ENCODE peak calls at places on chromosome 7, in six cellular contexts. One of them, this sample, is unnamed.

GRCh38 chr7:82745117-82745516 is 301.5 kb upstream of the CACNA2D1 start:
- DNase-seq in neuronal stem cell: no peak
- DNase-seq in MM.1S: no peak
- DNase-seq in SK-N-MC: no peak
- DNase-seq in HCT116: no peak
- DNase-seq in H1: no peak
- DNase-seq in this sample: peak

GRCh38 chr7:28096713-28097112 is 83.9 kb downstream of the JAZF1 start:
- DNase-seq in MM.1S: peak
- DNase-seq in HCT116: peak
- DNase-seq in neuronal stem cell: peak
- DNase-seq in SK-N-MC: peak
- DNase-seq in H1: no peak
- DNase-seq in this sample: no peak

GRCh38 chr7:134707663-134708383 is 61.2 kb downstream of the BPGM start:
- DNase-seq in MM.1S: no peak
- DNase-seq in H1: no peak
- DNase-seq in SK-N-MC: no peak
- DNase-seq in HCT116: no peak
- DNase-seq in neuronal stem cell: no peak
- DNase-seq in this sample: no peak

GRCh38 chr7:103914147-103914899 is 75.1 kb downstream of the RELN start:
- DNase-seq in MM.1S: no peak
- DNase-seq in SK-N-MC: no peak
- DNase-seq in neuronal stem cell: no peak
- DNase-seq in H1: no peak
- DNase-seq in HCT116: no peak
- DNase-seq in this sample: no peak

GRCh38 chr7:147182859-147183258 is 1066.3 kb downstream of the CNTNAP2 start:
- DNase-seq in H1: no peak
- DNase-seq in neuronal stem cell: no peak
- DNase-seq in HCT116: no peak
- DNase-seq in MM.1S: no peak
- DNase-seq in SK-N-MC: no peak
- DNase-seq in this sample: no peak

GRCh38 chr7:141731476-141732149 is 6.5 kb upstream of the SSBP1 start:
- DNase-seq in HCT116: no peak
- DNase-seq in neuronal stem cell: no peak
- DNase-seq in H1: no peak
- DNase-seq in SK-N-MC: no peak
- DNase-seq in MM.1S: no peak
- DNase-seq in this sample: no peak

GRCh38 chr7:14233026-14233897 is 243.8 kb upstream of the ETV1 start:
- DNase-seq in neuronal stem cell: no peak
- DNase-seq in SK-N-MC: no peak
- DNase-seq in MM.1S: no peak
- DNase-seq in H1: no peak
- DNase-seq in HCT116: no peak
- DNase-seq in this sample: no peak

GRCh38 chr7:27520828-27521790 is 141.6 kb downstream of the HIBADH start:
- DNase-seq in neuronal stem cell: no peak
- DNase-seq in H1: no peak
- DNase-seq in HCT116: no peak
- DNase-seq in MM.1S: no peak
- DNase-seq in SK-N-MC: no peak
- DNase-seq in this sample: no peak

GRCh38 chr7:150746931-150747330 is 9.7 kb downstream of the GIMAP5 start:
- DNase-seq in HCT116: no peak
- DNase-seq in H1: no peak
- DNase-seq in MM.1S: no peak
- DNase-seq in neuronal stem cell: no peak
- DNase-seq in SK-N-MC: no peak
- DNase-seq in this sample: no peak

GRCh38 chr7:116271980-116272886 is 61.9 kb downstream of the TES start:
- DNase-seq in H1: no peak
- DNase-seq in HCT116: peak
- DNase-seq in neuronal stem cell: no peak
- DNase-seq in SK-N-MC: no peak
- DNase-seq in MM.1S: no peak
- DNase-seq in this sample: no peak

GRCh38 chr7:77866370-77866769 is 67.8 kb downstream of the PHTF2 start:
- DNase-seq in H1: no peak
- DNase-seq in neuronal stem cell: no peak
- DNase-seq in SK-N-MC: no peak
- DNase-seq in HCT116: no peak
- DNase-seq in MM.1S: no peak
- DNase-seq in this sample: no peak

GRCh38 chr7:1526271-1526754 is 4.2 kb upstream of the MAFK start:
- DNase-seq in SK-N-MC: peak
- DNase-seq in H1: no peak
- DNase-seq in neuronal stem cell: no peak
- DNase-seq in MM.1S: no peak
- DNase-seq in HCT116: no peak
- DNase-seq in this sample: no peak

GRCh38 chr7:42625391-42625790 is 286.5 kb downstream of the C7orf25 start:
- DNase-seq in HCT116: no peak
- DNase-seq in neuronal stem cell: no peak
- DNase-seq in SK-N-MC: no peak
- DNase-seq in MM.1S: no peak
- DNase-seq in H1: no peak
- DNase-seq in this sample: no peak

GRCh38 chr7:152128252-152128651 is 102.8 kb downstream of the GALNT11 start:
- DNase-seq in SK-N-MC: no peak
- DNase-seq in MM.1S: no peak
- DNase-seq in neuronal stem cell: no peak
- DNase-seq in H1: no peak
- DNase-seq in HCT116: no peak
- DNase-seq in this sample: no peak

GRCh38 chr7:142352543-142352942 is 94.7 kb upstream of the PRSS58 start:
- DNase-seq in HCT116: no peak
- DNase-seq in MM.1S: no peak
- DNase-seq in H1: no peak
- DNase-seq in SK-N-MC: no peak
- DNase-seq in neuronal stem cell: no peak
- DNase-seq in this sample: no peak

GRCh38 chr7:85234746-85235145 is 47.9 kb upstream of the SEMA3D start:
- DNase-seq in MM.1S: no peak
- DNase-seq in SK-N-MC: no peak
- DNase-seq in H1: no peak
- DNase-seq in neuronal stem cell: no peak
- DNase-seq in HCT116: no peak
- DNase-seq in this sample: no peak

GRCh38 chr7:1460757-1461639 is 1.7 kb upstream of the MICALL2 start:
- DNase-seq in MM.1S: no peak
- DNase-seq in SK-N-MC: no peak
- DNase-seq in HCT116: no peak
- DNase-seq in neuronal stem cell: no peak
- DNase-seq in H1: no peak
- DNase-seq in this sample: no peak

GRCh38 chr7:139505563-139505962 is 17.9 kb upstream of the CLEC2L start:
- DNase-seq in MM.1S: no peak
- DNase-seq in HCT116: peak
- DNase-seq in neuronal stem cell: no peak
- DNase-seq in H1: no peak
- DNase-seq in SK-N-MC: no peak
- DNase-seq in this sample: peak

GRCh38 chr7:73647725-73648592 is 19.7 kb upstream of the VPS37D start:
- DNase-seq in SK-N-MC: no peak
- DNase-seq in neuronal stem cell: no peak
- DNase-seq in HCT116: no peak
- DNase-seq in MM.1S: no peak
- DNase-seq in H1: no peak
- DNase-seq in this sample: no peak

GRCh38 chr7:156950381-156950858 is 908 bp downstream of the NOM1 start:
- DNase-seq in neuronal stem cell: no peak
- DNase-seq in HCT116: no peak
- DNase-seq in MM.1S: no peak
- DNase-seq in SK-N-MC: no peak
- DNase-seq in H1: no peak
- DNase-seq in this sample: no peak

GRCh38 chr7:2886900-2887299 is 42.8 kb upstream of the GNA12 start:
- DNase-seq in MM.1S: peak
- DNase-seq in SK-N-MC: peak
- DNase-seq in neuronal stem cell: peak
- DNase-seq in HCT116: peak
- DNase-seq in H1: no peak
- DNase-seq in this sample: peak

GRCh38 chr7:159098424-159098786 is 46.3 kb downstream of the VIPR2 start:
- DNase-seq in MM.1S: no peak
- DNase-seq in H1: no peak
- DNase-seq in neuronal stem cell: no peak
- DNase-seq in SK-N-MC: no peak
- DNase-seq in HCT116: no peak
- DNase-seq in this sample: peak

GRCh38 chr7:159096736-159097581 is 47.7 kb downstream of the VIPR2 start:
- DNase-seq in HCT116: no peak
- DNase-seq in H1: no peak
- DNase-seq in neuronal stem cell: no peak
- DNase-seq in SK-N-MC: no peak
- DNase-seq in MM.1S: no peak
- DNase-seq in this sample: peak

GRCh38 chr7:159098795-159099194 is 45.9 kb downstream of the VIPR2 start:
- DNase-seq in H1: no peak
- DNase-seq in neuronal stem cell: no peak
- DNase-seq in MM.1S: no peak
- DNase-seq in HCT116: no peak
- DNase-seq in SK-N-MC: no peak
- DNase-seq in this sample: peak

GRCh38 chr7:159099217-159099655 is 45.4 kb downstream of the VIPR2 start:
- DNase-seq in H1: no peak
- DNase-seq in HCT116: no peak
- DNase-seq in neuronal stem cell: no peak
- DNase-seq in SK-N-MC: no peak
- DNase-seq in MM.1S: no peak
- DNase-seq in this sample: peak

GRCh38 chr7:159097661-159098423 is 46.8 kb downstream of the VIPR2 start:
- DNase-seq in MM.1S: no peak
- DNase-seq in HCT116: no peak
- DNase-seq in SK-N-MC: no peak
- DNase-seq in neuronal stem cell: peak
- DNase-seq in H1: no peak
- DNase-seq in this sample: peak
- H3K27ac ChIP-seq in MM.1S: no peak
- H3K27ac ChIP-seq in HCT116: no peak
- H3K27ac ChIP-seq in SK-N-MC: no peak
- H3K27ac ChIP-seq in neuronal stem cell: peak
- H3K27ac ChIP-seq in H1: no peak
- H3K27ac ChIP-seq in this sample: no peak

GRCh38 chr7:129501760-129502707 is at the start of gene SMKR1:
- DNase-seq in H1: no peak
- DNase-seq in HCT116: peak
- DNase-seq in SK-N-MC: no peak
- DNase-seq in MM.1S: peak
- DNase-seq in neuronal stem cell: peak
- DNase-seq in this sample: peak
- H3K9ac ChIP-seq in H1: no peak
- H3K9ac ChIP-seq in HCT116: peak
- H3K9ac ChIP-seq in SK-N-MC: peak
- H3K9ac ChIP-seq in MM.1S: peak
- H3K9ac ChIP-seq in neuronal stem cell: peak
- H3K9ac ChIP-seq in this sample: no peak

DNA sequence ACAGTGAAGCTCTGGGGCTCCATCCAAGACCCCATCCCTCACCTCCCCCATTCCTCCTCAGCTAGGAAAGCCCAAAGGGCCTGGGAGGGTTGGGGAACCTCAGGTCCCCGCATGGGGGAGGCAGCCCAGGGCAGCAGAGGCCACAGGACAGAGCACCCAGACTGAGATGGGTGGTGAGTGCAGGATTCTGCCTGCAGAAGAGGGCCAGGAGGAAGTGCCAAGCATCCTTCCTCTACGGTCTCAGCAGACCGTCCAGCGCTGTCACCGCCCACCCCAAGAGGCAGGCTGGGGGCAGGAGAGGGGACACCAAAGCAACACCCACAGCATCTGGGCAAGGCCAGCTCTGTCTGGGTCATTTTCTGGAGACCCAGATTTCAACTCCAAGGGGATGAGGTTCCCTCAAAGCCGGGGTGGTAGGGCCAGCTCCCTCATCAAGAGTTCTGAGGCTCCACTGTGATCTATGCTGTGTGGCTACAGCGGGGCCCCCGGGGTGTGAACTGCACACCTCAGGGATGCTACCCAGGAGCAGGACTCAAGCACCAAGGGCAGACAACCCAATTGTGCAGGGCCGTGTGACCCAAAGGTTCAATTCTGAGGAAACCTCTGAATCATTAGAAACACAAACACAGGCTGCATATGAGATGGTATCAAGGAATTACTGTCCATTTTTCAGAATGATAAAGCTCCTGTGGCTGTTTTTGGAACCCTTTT is 46.8 kb downstream of the CAMK2B start:
- DNase-seq in neuronal stem cell: no peak
- DNase-seq in MM.1S: no peak
- DNase-seq in H1: no peak
- DNase-seq in SK-N-MC: no peak
- DNase-seq in HCT116: no peak
- DNase-seq in this sample: peak
- H3K27ac ChIP-seq in neuronal stem cell: no peak
- H3K27ac ChIP-seq in MM.1S: no peak
- H3K27ac ChIP-seq in H1: no peak
- H3K27ac ChIP-seq in SK-N-MC: no peak
- H3K27ac ChIP-seq in HCT116: no peak
- H3K27ac ChIP-seq in this sample: no peak

GRCh38 chr7:26369519-26370385 is 78.1 kb downstream of the SNX10 start:
- DNase-seq in SK-N-MC: no peak
- DNase-seq in H1: no peak
- DNase-seq in HCT116: peak
- DNase-seq in MM.1S: peak
- DNase-seq in neuronal stem cell: peak
- DNase-seq in this sample: no peak

GRCh38 chr7:26365897-26366267 is 74.2 kb downstream of the SNX10 start:
- DNase-seq in SK-N-MC: no peak
- DNase-seq in H1: no peak
- DNase-seq in neuronal stem cell: no peak
- DNase-seq in MM.1S: no peak
- DNase-seq in HCT116: no peak
- DNase-seq in this sample: no peak

GRCh38 chr7:26365077-26365896 is 73.6 kb downstream of the SNX10 start:
- DNase-seq in MM.1S: peak
- DNase-seq in SK-N-MC: peak
- DNase-seq in H1: no peak
- DNase-seq in neuronal stem cell: peak
- DNase-seq in HCT116: peak
- DNase-seq in this sample: no peak

GRCh38 chr7:26368542-26368941 is 76.9 kb downstream of the SNX10 start:
- DNase-seq in HCT116: no peak
- DNase-seq in SK-N-MC: no peak
- DNase-seq in neuronal stem cell: no peak
- DNase-seq in MM.1S: no peak
- DNase-seq in H1: no peak
- DNase-seq in this sample: no peak

DNA sequence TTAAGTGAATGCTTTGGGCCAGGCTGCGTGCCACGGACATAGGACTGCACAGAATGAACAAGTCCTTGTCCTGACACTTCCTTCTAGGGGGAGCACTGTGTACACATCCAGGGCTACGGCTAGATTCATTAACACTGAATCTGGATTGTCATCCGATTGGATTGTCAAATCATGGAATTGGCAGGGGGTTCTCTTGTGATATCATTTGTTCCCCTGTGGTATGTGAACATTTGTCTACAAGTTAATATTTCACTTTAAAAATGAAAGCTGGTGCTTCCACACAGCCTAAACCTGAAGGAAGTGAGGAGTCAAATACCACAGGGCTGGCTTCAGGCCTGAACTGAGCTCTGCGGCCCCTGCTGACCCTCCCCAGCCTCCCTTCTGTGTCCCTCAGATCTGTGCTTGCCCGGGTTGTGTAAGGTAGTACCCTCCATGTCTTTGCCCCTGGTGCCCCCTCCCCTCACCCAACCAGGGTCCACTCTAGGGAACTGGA is 75.6 kb downstream of the SNX10 start:
- DNase-seq in HCT116: no peak
- DNase-seq in SK-N-MC: no peak
- DNase-seq in MM.1S: no peak
- DNase-seq in neuronal stem cell: no peak
- DNase-seq in H1: no peak
- DNase-seq in this sample: no peak
- H3K9ac ChIP-seq in HCT116: no peak
- H3K9ac ChIP-seq in SK-N-MC: no peak
- H3K9ac ChIP-seq in MM.1S: no peak
- H3K9ac ChIP-seq in neuronal stem cell: no peak
- H3K9ac ChIP-seq in H1: no peak
- H3K9ac ChIP-seq in this sample: no peak